ENCODE peak calls at places on chromosomes 7 and 10, in four cellular contexts. S is astrocyte of the hippocampus; Y is stimulated activated CD4-positive, alpha-beta T cell treated with anti-CD3 and anti-CD28 coated beads, Interleukin-1b, Interleukin-23, amount 100 ng/mL, for 4 hours; K is NCI-H2171. P is an unnamed sample.

GRCh38 chr10:4721994-4722753 is 103.8 kb upstream of the AKR1E2 start:
- DNase-seq in K (no peak), S (no peak), Y (no peak), P (peak; percentile 47)

GRCh38 chr7:146982482-146982881 is 865.9 kb downstream of the CNTNAP2 start:
- DNase-seq in Y (no peak), S (no peak), K (peak; percentile 86), P (no peak)

GRCh38 chr7:76364198-76364584 is 5.4 kb upstream of the YWHAG start:
- DNase-seq in Y (no peak), S (no peak), K (no peak), P (peak; percentile 82)

GRCh38 chr10:3853547-3853989 is 68.6 kb upstream of the KLF6 start:
- DNase-seq in S (peak; percentile 63), K (no peak), Y (no peak), P (peak; percentile 52)

GRCh38 chr10:21336476-21337170 is 188.9 kb downstream of the SKIDA1 start:
- DNase-seq in K (peak; percentile 15), S (peak; percentile 96), Y (no peak), P (peak; percentile 93)

GRCh38 chr7:31432831-31433340 is 81.0 kb upstream of the ITPRID1 start:
- DNase-seq in Y (no peak), S (peak; percentile 62), K (no peak), P (peak; percentile 26)

GRCh38 chr10:89185658-89186057 is 21.5 kb downstream of the CH25H start:
- DNase-seq in S (no peak), K (no peak), Y (no peak), P (no peak)

GRCh38 chr7:124041439-124041838 is 8.6 kb upstream of the TMEM229A start:
- DNase-seq in Y (no peak), K (no peak), S (no peak), P (no peak)

GRCh38 chr7:44291733-44292395 is 33.5 kb downstream of the CAMK2B start:
- DNase-seq in Y (no peak), K (no peak), S (no peak), P (no peak)

GRCh38 chr7:93298671-93299070 is 66.5 kb downstream of the VPS50 start:
- DNase-seq in S (peak; percentile 32), Y (no peak), K (no peak), P (no peak)

GRCh38 chr10:79063071-79063491 is 5.7 kb upstream of the ZMIZ1 start:
- DNase-seq in K (no peak), S (no peak), Y (no peak), P (no peak)

GRCh38 chr7:4144801-4145470 is 537.2 kb upstream of the FOXK1 start:
- DNase-seq in S (peak; percentile 64), Y (no peak), K (no peak), P (no peak)

GRCh38 chr7:99975782-99976521 is at the start of gene AZGP1:
- DNase-seq in Y (no peak), K (no peak), S (peak; percentile 4), P (peak; percentile 43)

GRCh38 chr10:11415095-11415494 is 196.4 kb downstream of the USP6NL start:
- DNase-seq in K (no peak), Y (no peak), S (no peak), P (no peak)

GRCh38 chr7:4025694-4026615 is 656.1 kb upstream of the FOXK1 start:
- DNase-seq in Y (no peak), S (no peak), K (no peak), P (no peak)

GRCh38 chr7:134462337-134462925 is 3.5 kb upstream of the AKR1B1 start:
- DNase-seq in Y (no peak), S (peak; percentile 81), K (no peak), P (peak; percentile 92)

GRCh38 chr7:132757778-132758177 is 181.5 kb upstream of the PLXNA4 start:
- DNase-seq in Y (no peak), K (no peak), S (peak; percentile 77), P (peak; percentile 62)

GRCh38 chr10:24440817-24441790 is 232.2 kb downstream of the KIAA1217 start:
- DNase-seq in S (peak; percentile 86), Y (no peak), K (peak; percentile 18), P (peak; percentile 68)

GRCh38 chr10:44851413-44851812 is 59.7 kb upstream of the TMEM72 start:
- DNase-seq in K (no peak), S (no peak), Y (no peak), P (no peak)

GRCh38 chr7:21426286-21426957 is 1.5 kb upstream of the SP4 start:
- DNase-seq in S (no peak), K (no peak), Y (no peak), P (peak; percentile 7)

GRCh38 chr10:75007646-75008045 is 103.8 kb upstream of the SAMD8 start:
- DNase-seq in Y (no peak), K (no peak), S (no peak), P (no peak)

GRCh38 chr10:92714872-92715271 is 25.1 kb downstream of the HHEX start:
- DNase-seq in S (no peak), K (no peak), Y (no peak), P (no peak)

GRCh38 chr7:157570531-157571200 is 233.9 kb downstream of the DNAJB6 start:
- DNase-seq in Y (no peak), S (peak; percentile 59), K (no peak), P (peak; percentile 80)

GRCh38 chr10:43417950-43418768 is 9.2 kb upstream of the HNRNPF start:
- DNase-seq in K (no peak), Y (no peak), S (no peak), P (no peak)

GRCh38 chr7:2616973-2617709 is 14.6 kb upstream of the TTYH3 start:
- DNase-seq in Y (no peak), S (no peak), K (no peak), P (no peak)

GRCh38 chr7:70229242-70229641 is 631.0 kb downstream of the AUTS2 start:
- DNase-seq in K (no peak), Y (no peak), S (no peak), P (no peak)

GRCh38 chr7:79506481-79506880 is 53.0 kb upstream of the MAGI2 start:
- DNase-seq in S (peak; percentile 45), Y (no peak), K (no peak), P (peak; percentile 74)

GRCh38 chr10:35912615-35913170 is 270.6 kb upstream of the FZD8 start:
- DNase-seq in S (no peak), Y (no peak), K (peak; percentile 8), P (peak; percentile 24)

GRCh38 chr10:24385776-24386175 is 176.8 kb downstream of the KIAA1217 start:
- DNase-seq in Y (no peak), S (peak; percentile 98), K (no peak), P (no peak)

GRCh38 chr10:28120043-28120749 is 121.3 kb upstream of the ODAD2 start:
- DNase-seq in S (peak; percentile 39), Y (no peak), K (no peak), P (peak; percentile 62)

GRCh38 chr7:801940-802364 is 30.3 kb upstream of the SUN1 start:
- DNase-seq in S (peak; percentile 21), K (peak; percentile 44), Y (no peak), P (no peak)

GRCh38 chr7:13279854-13280435 is 592.5 kb downstream of the ARL4A start:
- DNase-seq in S (peak; percentile 30), K (peak; percentile 64), Y (no peak), P (peak; percentile 34)

GRCh38 chr7:107506683-107507339 is 37.0 kb downstream of the GPR22 start:
- DNase-seq in K (peak; percentile 14), S (peak; percentile 8), Y (no peak), P (peak; percentile 75)

P was measured in M059J.